ENCODE peak calls at places on chromosome 1, in four cellular contexts. K is GM12878, E is HCT116, W is K562. N is an unnamed sample.

GRCh38 chr1:117770981-117771531 is 158.4 kb downstream of the GDAP2 start:
- DNase-seq in K (no peak), W (no peak), E (no peak), N (no peak)

GRCh38 chr1:180926164-180926981 is 13.7 kb downstream of the KIAA1614 start:
- DNase-seq in E (no peak), K (no peak), W (peak), N (no peak)

GRCh38 chr1:165629848-165630628 is 996 bp upstream of the MGST3 start:
- DNase-seq in K (no peak), E (no peak), W (peak), N (no peak)

GRCh38 chr1:182781849-182782586 is 7.6 kb upstream of the NPL start:
- DNase-seq in E (peak), W (peak), K (peak), N (peak)

GRCh38 chr1:115922806-115923205 is 53.5 kb upstream of the SLC22A15 start:
- DNase-seq in K (no peak), E (no peak), W (no peak), N (no peak)

GRCh38 chr1:6832789-6833188 is 47.5 kb downstream of the CAMTA1 start:
- DNase-seq in W (no peak), E (no peak), K (no peak), N (no peak)

GRCh38 chr1:160720366-160720765 is 8.7 kb upstream of the CD48 start:
- DNase-seq in K (no peak), W (no peak), E (no peak), N (no peak)

GRCh38 chr1:39808784-39809517 is 20.3 kb upstream of the BMP8B start:
- DNase-seq in K (no peak), W (no peak), E (no peak), N (no peak)

GRCh38 chr1:40270152-40270834 is 12.3 kb downstream of the ZMPSTE24 start:
- DNase-seq in K (no peak), E (no peak), W (no peak), N (no peak)

GRCh38 chr1:201016943-201017827 is 6.3 kb downstream of the KIF21B start:
- DNase-seq in E (no peak), K (no peak), W (no peak), N (no peak)

DNA sequence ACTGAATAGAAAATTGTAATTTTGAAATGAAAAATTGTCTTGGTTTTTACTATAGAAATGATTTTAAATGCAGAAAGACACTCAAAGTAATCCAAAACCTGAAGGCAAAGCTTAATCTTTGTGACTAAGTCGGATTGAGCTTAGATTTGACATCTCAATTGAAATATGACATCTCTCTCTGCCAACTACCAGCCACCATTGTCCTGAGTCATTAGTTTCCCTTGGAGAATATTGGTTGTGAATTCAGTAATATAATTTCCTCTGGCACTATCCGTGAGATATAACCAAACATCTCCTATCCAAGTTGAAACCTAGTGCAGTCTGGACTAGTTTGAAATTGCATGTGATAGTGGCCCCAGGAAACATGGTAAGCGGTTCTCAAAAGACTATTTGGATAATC is 37.1 kb downstream of the PLA2G4A start:
- DNase-seq in E (no peak), W (no peak), K (no peak), N (no peak)
- TF ChIP-seq EGR1 in E (no peak), W (no peak), K (no peak), N (no peak)

GRCh38 chr1:1356166-1356795 is 2.1 kb downstream of the MXRA8 start:
- DNase-seq in K (no peak), W (no peak), E (no peak), N (no peak)

GRCh38 chr1:1359316-1359667 is 937 bp upstream of the MXRA8 start:
- DNase-seq in W (no peak), E (no peak), K (no peak), N (no peak)

GRCh38 chr1:1356796-1357401 is 1.5 kb downstream of the MXRA8 start:
- DNase-seq in W (no peak), K (no peak), E (no peak), N (no peak)

GRCh38 chr1:1358433-1359201 is at the start of gene MXRA8:
- DNase-seq in K (no peak), W (peak), E (no peak), N (peak)

DNA sequence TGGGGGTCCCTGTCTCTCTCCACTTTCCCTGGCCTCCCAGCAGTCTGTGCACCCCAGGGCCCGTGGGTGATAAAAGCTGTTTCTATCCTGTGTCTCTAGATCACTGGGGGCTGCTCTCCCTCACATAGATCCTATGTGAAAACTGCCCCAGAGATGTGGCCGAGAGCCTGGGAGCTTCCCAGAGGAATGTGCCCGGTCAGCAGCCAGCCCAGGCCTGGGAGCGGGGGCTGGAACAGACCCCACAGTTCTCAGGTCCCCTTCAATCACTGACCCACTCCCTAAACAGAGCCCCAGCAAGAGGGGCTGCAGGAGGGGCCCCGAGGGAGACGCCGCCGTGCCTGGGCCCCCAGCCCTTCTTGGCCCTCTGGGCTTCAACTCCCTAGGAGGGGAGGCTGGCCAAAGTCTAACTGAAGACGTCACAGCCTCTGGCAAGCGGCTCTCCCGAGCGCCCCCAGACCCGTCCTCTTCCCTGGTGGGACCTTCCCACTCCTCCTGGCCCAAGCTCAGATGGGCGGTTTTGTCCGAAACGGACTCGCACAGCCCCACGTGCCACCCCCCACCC is 403 bp downstream of the MXRA8 start:
- DNase-seq in K (no peak), W (no peak), E (no peak), N (no peak)
- TF ChIP-seq EGR1 in K (no peak), W (no peak), E (no peak), N (no peak)

GRCh38 chr1:101188311-101188710 is 48.5 kb upstream of the S1PR1 start:
- DNase-seq in K (no peak), W (no peak), E (no peak), N (no peak)

GRCh38 chr1:101183388-101183699 is 53.5 kb upstream of the S1PR1 start:
- DNase-seq in W (no peak), K (no peak), E (no peak), N (no peak)

GRCh38 chr1:101187287-101187686 is 49.5 kb upstream of the S1PR1 start:
- DNase-seq in K (no peak), W (no peak), E (no peak), N (no peak)

GRCh38 chr1:101182627-101183387 is 54.0 kb upstream of the S1PR1 start:
- DNase-seq in E (no peak), W (no peak), K (no peak), N (no peak)

DNA sequence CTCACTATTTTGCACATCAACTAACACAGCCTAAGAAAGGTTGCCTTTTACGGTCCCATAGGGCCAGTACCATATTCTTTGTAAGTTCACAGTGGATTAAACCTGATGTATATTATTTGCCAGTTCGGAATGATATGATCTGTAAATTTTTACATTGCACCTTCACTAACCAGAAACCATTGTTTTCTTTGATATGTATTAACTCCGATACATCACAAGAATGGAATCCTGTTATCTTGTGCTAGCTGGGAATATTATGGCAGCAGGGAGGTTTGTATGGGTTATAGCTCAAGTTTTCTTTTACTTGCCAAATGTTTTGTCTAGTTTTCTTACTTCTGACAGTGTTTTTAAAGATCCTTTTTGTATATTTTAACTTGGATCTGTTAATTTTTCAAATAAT is 51.4 kb upstream of the S1PR1 start:
- DNase-seq in E (no peak), W (no peak), K (no peak), N (no peak)
- TF ChIP-seq EGR1 in E (no peak), W (no peak), K (no peak), N (no peak)

GRCh38 chr1:19398309-19398760 is 86.2 kb downstream of the SLC66A1 start:
- DNase-seq in K (no peak), W (no peak), E (no peak), N (no peak)
- TF ChIP-seq EGR1 in K (no peak), W (no peak), E (no peak), N (no peak)

GRCh38 chr1:12078938-12079861 is 16.1 kb downstream of the TNFRSF8 start:
- DNase-seq in K (peak), W (peak), E (peak), N (peak)
- TF ChIP-seq EGR1 in K (peak), W (no peak), E (no peak), N (no peak)

DNA sequence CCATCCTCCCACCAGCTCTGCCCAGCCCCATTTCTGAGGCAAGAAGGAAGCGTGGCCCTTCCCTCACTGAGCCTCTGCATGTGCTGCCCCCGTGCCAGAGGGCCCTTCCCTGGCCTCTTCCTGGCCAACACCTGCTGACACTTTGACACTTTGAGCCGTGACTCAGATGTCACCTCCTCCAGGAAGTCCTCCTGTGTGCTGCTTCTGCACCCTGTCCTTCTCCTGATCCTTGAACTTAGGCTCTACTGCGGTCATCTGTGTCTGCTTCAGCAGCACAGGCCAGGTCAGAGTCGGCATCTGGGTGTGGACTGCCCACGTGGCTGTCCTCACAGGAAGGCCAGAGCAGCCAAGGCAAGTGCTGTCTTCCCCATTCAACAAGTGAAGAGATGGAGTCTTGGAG is 19.6 kb upstream of the EPHA8 start:
- DNase-seq in E (no peak), K (no peak), W (no peak), N (no peak)
- TF ChIP-seq EGR1 in E (no peak), K (no peak), W (no peak), N (no peak)

GRCh38 chr1:110433803-110434202 is 17.1 kb upstream of the PROK1 start:
- DNase-seq in W (peak), K (no peak), E (peak), N (peak)
- TF ChIP-seq EGR1 in W (no peak), K (no peak), E (no peak), N (no peak)